ENCODE peak calls at places on chromosomes 5 and 9, in four cellular contexts. One of them, this sample, is unnamed.

GRCh38 chr9:97985058-97985861 is 2.1 kb downstream of the ANP32B start:
- DNase-seq in Calu3: peak
- DNase-seq in lung: no peak
- DNase-seq in IMR-90: peak
- DNase-seq in this sample: peak

GRCh38 chr5:5198111-5198510 is 58.0 kb downstream of the ADAMTS16 start:
- DNase-seq in Calu3: no peak
- DNase-seq in IMR-90: no peak
- DNase-seq in lung: no peak
- DNase-seq in this sample: no peak

GRCh38 chr5:61504143-61504542 is 172.1 kb downstream of the ZSWIM6 start:
- DNase-seq in lung: no peak
- DNase-seq in Calu3: no peak
- DNase-seq in IMR-90: no peak
- DNase-seq in this sample: no peak

GRCh38 chr5:138930371-138931097 is 55.4 kb upstream of the LRRTM2 start:
- DNase-seq in Calu3: no peak
- DNase-seq in lung: no peak
- DNase-seq in IMR-90: no peak
- DNase-seq in this sample: no peak

GRCh38 chr5:31346896-31347557 is 153.5 kb downstream of the CDH6 start:
- DNase-seq in Calu3: no peak
- DNase-seq in IMR-90: peak
- DNase-seq in lung: no peak
- DNase-seq in this sample: no peak

GRCh38 chr9:114304416-114305188 is 18.3 kb upstream of the ORM1 start:
- DNase-seq in lung: no peak
- DNase-seq in IMR-90: no peak
- DNase-seq in Calu3: no peak
- DNase-seq in this sample: no peak

GRCh38 chr5:74476197-74477081 is 164.1 kb downstream of the ENC1 start:
- DNase-seq in Calu3: no peak
- DNase-seq in lung: no peak
- DNase-seq in IMR-90: no peak
- DNase-seq in this sample: no peak

GRCh38 chr9:9942764-9943424 is 669.9 kb downstream of the PTPRD start:
- DNase-seq in IMR-90: peak
- DNase-seq in Calu3: peak
- DNase-seq in lung: peak
- DNase-seq in this sample: peak

GRCh38 chr9:115132648-115133047 is 14.7 kb upstream of the TNC start:
- DNase-seq in Calu3: no peak
- DNase-seq in IMR-90: peak
- DNase-seq in lung: no peak
- DNase-seq in this sample: no peak

GRCh38 chr9:91477106-91477505 is 53.5 kb upstream of the NFIL3 start:
- DNase-seq in IMR-90: no peak
- DNase-seq in Calu3: no peak
- DNase-seq in lung: no peak
- DNase-seq in this sample: no peak

GRCh38 chr9:135850737-135851136 is 56.6 kb downstream of the CAMSAP1 start:
- DNase-seq in lung: no peak
- DNase-seq in IMR-90: peak
- DNase-seq in Calu3: no peak
- DNase-seq in this sample: no peak

GRCh38 chr9:83245979-83246659 is 183.2 kb upstream of the RASEF start:
- DNase-seq in IMR-90: no peak
- DNase-seq in Calu3: no peak
- DNase-seq in lung: no peak
- DNase-seq in this sample: no peak

GRCh38 chr9:132241840-132242620 is 80.2 kb downstream of the NTNG2 start:
- DNase-seq in Calu3: no peak
- DNase-seq in lung: no peak
- DNase-seq in IMR-90: no peak
- DNase-seq in this sample: no peak

GRCh38 chr9:36191290-36191645 is 547 bp downstream of the CLTA start:
- DNase-seq in Calu3: no peak
- DNase-seq in lung: peak
- DNase-seq in IMR-90: no peak
- DNase-seq in this sample: no peak

GRCh38 chr9:137619240-137620090 is 660 bp downstream of the EHMT1 start:
- DNase-seq in lung: peak
- DNase-seq in Calu3: no peak
- DNase-seq in IMR-90: peak
- DNase-seq in this sample: peak

GRCh38 chr9:99870126-99870525 is 36.3 kb upstream of the STX17 start:
- DNase-seq in IMR-90: peak
- DNase-seq in lung: no peak
- DNase-seq in Calu3: no peak
- DNase-seq in this sample: no peak

GRCh38 chr9:136484153-136485048 is 1.6 kb upstream of the SEC16A start:
- DNase-seq in Calu3: peak
- DNase-seq in IMR-90: no peak
- DNase-seq in lung: no peak
- DNase-seq in this sample: peak

GRCh38 chr9:95533996-95534680 is 17.4 kb upstream of the PTCH1 start:
- DNase-seq in Calu3: no peak
- DNase-seq in IMR-90: no peak
- DNase-seq in lung: no peak
- DNase-seq in this sample: no peak

GRCh38 chr9:94805585-94805984 is 79.1 kb downstream of the AOPEP start:
- DNase-seq in lung: peak
- DNase-seq in IMR-90: peak
- DNase-seq in Calu3: peak
- DNase-seq in this sample: peak

GRCh38 chr5:395921-396714 is 46.9 kb upstream of the EXOC3 start:
- DNase-seq in IMR-90: no peak
- DNase-seq in lung: no peak
- DNase-seq in Calu3: no peak
- DNase-seq in this sample: no peak

GRCh38 chr9:123541441-123541840 is 185.4 kb downstream of the CRB2 start:
- DNase-seq in Calu3: no peak
- DNase-seq in lung: no peak
- DNase-seq in IMR-90: no peak
- DNase-seq in this sample: no peak

GRCh38 chr9:117487555-117488175 is 72.8 kb upstream of the ASTN2 start:
- DNase-seq in lung: peak
- DNase-seq in Calu3: peak
- DNase-seq in IMR-90: peak
- DNase-seq in this sample: peak

GRCh38 chr9:121757286-121757595 is 105.8 kb downstream of the DAB2IP start:
- DNase-seq in IMR-90: no peak
- DNase-seq in lung: no peak
- DNase-seq in Calu3: no peak
- DNase-seq in this sample: no peak

GRCh38 chr9:95807326-95807947 is 68.1 kb upstream of the ERCC6L2 start:
- DNase-seq in Calu3: no peak
- DNase-seq in lung: no peak
- DNase-seq in IMR-90: peak
- DNase-seq in this sample: no peak

GRCh38 chr9:34310205-34310604 is 18.9 kb downstream of the KIF24 start:
- DNase-seq in lung: no peak
- DNase-seq in Calu3: no peak
- DNase-seq in IMR-90: peak
- DNase-seq in this sample: no peak

GRCh38 chr5:129904102-129904666 is at the start of gene CHSY3:
- DNase-seq in Calu3: peak
- DNase-seq in IMR-90: peak
- DNase-seq in lung: peak
- DNase-seq in this sample: peak

GRCh38 chr9:137710751-137711150 is 91.9 kb downstream of the EHMT1 start:
- DNase-seq in lung: no peak
- DNase-seq in IMR-90: peak
- DNase-seq in Calu3: no peak
- DNase-seq in this sample: no peak

GRCh38 chr9:109182940-109183798 is 16.1 kb upstream of the FRRS1L start:
- DNase-seq in IMR-90: peak
- DNase-seq in lung: no peak
- DNase-seq in Calu3: peak
- DNase-seq in this sample: peak

GRCh38 chr5:120538644-120539043 is 74.5 kb downstream of the PRR16 start:
- DNase-seq in lung: no peak
- DNase-seq in IMR-90: peak
- DNase-seq in Calu3: no peak
- DNase-seq in this sample: no peak

GRCh38 chr9:3508531-3509374 is 17.0 kb downstream of the RFX3 start:
- DNase-seq in IMR-90: peak
- DNase-seq in Calu3: no peak
- DNase-seq in lung: no peak
- DNase-seq in this sample: no peak

GRCh38 chr5:134993161-134993560 is 25.5 kb downstream of the CATSPER3 start:
- DNase-seq in lung: no peak
- DNase-seq in IMR-90: no peak
- DNase-seq in Calu3: no peak
- DNase-seq in this sample: no peak

GRCh38 chr9:119368681-119369581 is at the start of gene BRINP1:
- DNase-seq in lung: no peak
- DNase-seq in Calu3: no peak
- DNase-seq in IMR-90: no peak
- DNase-seq in this sample: no peak

GRCh38 chr9:84827248-84827786 is 157.8 kb downstream of the NTRK2 start:
- DNase-seq in IMR-90: no peak
- DNase-seq in lung: no peak
- DNase-seq in Calu3: no peak
- DNase-seq in this sample: no peak

GRCh38 chr5:65992630-65993029 is 66.3 kb downstream of the ERBIN start:
- DNase-seq in IMR-90: no peak
- DNase-seq in lung: no peak
- DNase-seq in Calu3: no peak
- DNase-seq in this sample: no peak

GRCh38 chr9:137070201-137070905 is at the start of gene SAPCD2:
- DNase-seq in lung: peak
- DNase-seq in IMR-90: peak
- DNase-seq in Calu3: peak
- DNase-seq in this sample: peak

GRCh38 chr5:159212667-159213462 is 3.5 kb upstream of the RNF145 start:
- DNase-seq in IMR-90: no peak
- DNase-seq in Calu3: peak
- DNase-seq in lung: no peak
- DNase-seq in this sample: no peak

GRCh38 chr9:84170521-84171141 is 169.9 kb downstream of the SLC28A3 start:
- DNase-seq in Calu3: peak
- DNase-seq in IMR-90: peak
- DNase-seq in lung: peak
- DNase-seq in this sample: peak

GRCh38 chr9:76181020-76181641 is 213.1 kb downstream of the RFK start:
- DNase-seq in IMR-90: peak
- DNase-seq in Calu3: peak
- DNase-seq in lung: peak
- DNase-seq in this sample: peak

GRCh38 chr9:90795084-90795483 is 6.5 kb upstream of the SYK start:
- DNase-seq in lung: no peak
- DNase-seq in Calu3: no peak
- DNase-seq in IMR-90: no peak
- DNase-seq in this sample: peak